ENCODE peak calls at places on chromosomes 5 and 9, in four cellular contexts. U is fibroblast of lung, E is cardiac muscle cell, M is uterus. W is an unnamed sample.

GRCh38 chr9:136567651-136568287 is 21.9 kb upstream of the NOTCH1 start:
- DNase-seq in U (peak; percentile 85), E (no peak), M (peak; percentile 84), W (peak; percentile 73)

GRCh38 chr9:27817747-27818146 is 244.5 kb upstream of the C9orf72 start:
- DNase-seq in U (no peak), E (no peak), M (no peak), W (no peak)

GRCh38 chr9:95834281-95834907 is 41.1 kb upstream of the ERCC6L2 start:
- DNase-seq in U (peak; percentile 84), E (no peak), M (no peak), W (no peak)

GRCh38 chr9:107215381-107215780 is 67.7 kb upstream of the RAD23B start:
- DNase-seq in U (peak; percentile 79), E (no peak), M (no peak), W (no peak)

GRCh38 chr5:107668154-107668932 is 2.4 kb downstream of the EFNA5 start:
- DNase-seq in U (no peak), E (no peak), M (no peak), W (no peak)

GRCh38 chr5:135343417-135343816 is 55.6 kb downstream of the MACROH2A1 start:
- DNase-seq in U (peak; percentile 35), E (no peak), M (no peak), W (no peak)

GRCh38 chr5:138964547-138965174 is 89.5 kb upstream of the LRRTM2 start:
- DNase-seq in U (no peak), E (no peak), M (no peak), W (no peak)

GRCh38 chr9:96522371-96522770 is 72.4 kb downstream of the HABP4 start:
- DNase-seq in U (no peak), E (no peak), M (no peak), W (no peak)

GRCh38 chr5:52922384-52922783 is 66.8 kb upstream of the ITGA2 start:
- DNase-seq in U (peak; percentile 81), E (no peak), M (no peak), W (no peak)

GRCh38 chr9:36862206-36863145 is 171.6 kb downstream of the PAX5 start:
- DNase-seq in U (peak; percentile 39), E (peak; percentile 67), M (no peak), W (no peak)

GRCh38 chr5:38622723-38623129 is 66.3 kb upstream of the LIFR start:
- DNase-seq in U (no peak), E (no peak), M (no peak), W (no peak)

GRCh38 chr9:92191801-92192200 is 76.6 kb upstream of the SPTLC1 start:
- DNase-seq in U (peak; percentile 41), E (no peak), M (no peak), W (no peak)

GRCh38 chr9:93659837-93660177 is 83.4 kb downstream of the PHF2 start:
- DNase-seq in U (no peak), E (no peak), M (no peak), W (no peak)

GRCh38 chr5:149680810-149681221 is 49.3 kb upstream of the PPARGC1B start:
- DNase-seq in U (no peak), E (peak; percentile 47), M (no peak), W (peak; percentile 62)

GRCh38 chr9:89376286-89376685 is 58.0 kb downstream of the SECISBP2 start:
- DNase-seq in U (no peak), E (no peak), M (no peak), W (no peak)

GRCh38 chr5:4630031-4630430 is 510.1 kb upstream of the ADAMTS16 start:
- DNase-seq in U (no peak), E (no peak), M (no peak), W (no peak)

GRCh38 chr9:111016046-111017026 is 21.9 kb downstream of the LPAR1 start:
- DNase-seq in U (peak; percentile 78), E (peak; percentile 61), M (no peak), W (no peak)

GRCh38 chr5:111170279-111170678 is 53.9 kb upstream of the CAMK4 start:
- DNase-seq in U (no peak), E (no peak), M (no peak), W (no peak)

GRCh38 chr9:5040730-5041389 is 55.8 kb downstream of the JAK2 start:
- DNase-seq in U (no peak), E (no peak), M (no peak), W (no peak)

GRCh38 chr5:143401846-143402463 is 1.5 kb downstream of the NR3C1 start:
- DNase-seq in U (no peak), E (no peak), M (no peak), W (no peak)

GRCh38 chr9:12554636-12555035 is 138.5 kb upstream of the TYRP1 start:
- DNase-seq in U (peak; percentile 3), E (no peak), M (no peak), W (no peak)

GRCh38 chr5:10591946-10592345 is 28.1 kb downstream of the ANKRD33B start:
- DNase-seq in U (no peak), E (no peak), M (no peak), W (no peak)

GRCh38 chr9:69649566-69650260 is 22.5 kb downstream of the APBA1 start:
- DNase-seq in U (peak; percentile 79), E (no peak), M (no peak), W (no peak)

GRCh38 chr9:136526625-136527066 is 19.2 kb downstream of the NOTCH1 start:
- DNase-seq in U (no peak), E (no peak), M (no peak), W (no peak)

GRCh38 chr9:122420315-122420714 is 49.5 kb downstream of the PTGS1 start:
- DNase-seq in U (no peak), E (no peak), M (no peak), W (no peak)

GRCh38 chr9:17594961-17595360 is 16.1 kb downstream of the SH3GL2 start:
- DNase-seq in U (no peak), E (no peak), M (no peak), W (no peak)

GRCh38 chr5:113776832-113777525 is 263.5 kb downstream of the YTHDC2 start:
- DNase-seq in U (peak; percentile 24), E (no peak), M (no peak), W (no peak)

GRCh38 chr9:136784249-136784996 is 6.7 kb upstream of the TMEM141 start:
- DNase-seq in U (no peak), E (peak; percentile 53), M (no peak), W (no peak)

GRCh38 chr9:36218411-36218901 is 27.7 kb downstream of the CLTA start:
- DNase-seq in U (no peak), E (no peak), M (no peak), W (no peak)

GRCh38 chr9:71783120-71783523 is 14.8 kb upstream of the CEMIP2 start:
- DNase-seq in U (no peak), E (no peak), M (peak; percentile 18), W (peak; percentile 12)

GRCh38 chr5:10338996-10339903 is 14.2 kb upstream of the MARCHF6 start:
- DNase-seq in U (peak; percentile 59), E (no peak), M (no peak), W (no peak)

GRCh38 chr9:109248133-109248581 is 72.7 kb downstream of the EPB41L4B start:
- DNase-seq in U (peak; percentile 25), E (no peak), M (no peak), W (no peak)

DNA sequence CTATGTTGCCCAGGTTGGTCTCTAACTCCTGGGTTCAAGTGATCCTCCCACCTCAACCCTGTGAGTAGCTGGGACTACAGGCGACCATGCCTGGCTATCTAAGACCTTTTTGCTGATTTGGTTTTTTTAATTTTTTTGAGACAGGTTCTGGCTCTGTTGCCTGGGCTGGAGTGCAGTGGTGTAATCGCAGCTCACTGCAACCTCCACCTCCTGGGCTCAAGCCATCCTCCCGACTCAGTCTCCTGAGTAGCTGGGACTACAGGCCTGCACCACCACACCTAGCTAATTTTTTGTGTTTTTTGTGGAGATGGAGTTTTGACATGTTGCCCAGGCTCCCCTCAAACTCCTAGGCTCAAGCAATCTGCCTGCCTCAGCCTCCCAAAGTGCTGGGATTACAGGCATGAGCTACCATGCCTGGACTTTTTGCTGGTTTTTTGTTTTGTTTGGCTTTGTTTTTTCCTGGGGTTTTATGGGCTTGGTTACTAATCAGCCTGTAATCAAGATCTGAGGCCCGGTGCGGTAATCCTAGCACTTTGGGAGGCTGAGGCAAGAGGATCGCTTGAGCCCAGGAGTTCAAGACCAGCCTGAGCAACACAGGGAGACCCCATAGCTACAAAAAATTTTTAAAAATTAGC is 3.6 kb downstream of the CYSTM1 start:
- DNase-seq in U (no peak), E (no peak), M (no peak), W (no peak)
- H3K4me1 ChIP-seq in U (peaks cover 13% of the 10 kb centered on the region), E (peaks cover 20% of the 10 kb centered on the region), M (no peaks in the 10 kb centered on the region), W (peaks cover 78% of the 10 kb centered on the region)

DNA sequence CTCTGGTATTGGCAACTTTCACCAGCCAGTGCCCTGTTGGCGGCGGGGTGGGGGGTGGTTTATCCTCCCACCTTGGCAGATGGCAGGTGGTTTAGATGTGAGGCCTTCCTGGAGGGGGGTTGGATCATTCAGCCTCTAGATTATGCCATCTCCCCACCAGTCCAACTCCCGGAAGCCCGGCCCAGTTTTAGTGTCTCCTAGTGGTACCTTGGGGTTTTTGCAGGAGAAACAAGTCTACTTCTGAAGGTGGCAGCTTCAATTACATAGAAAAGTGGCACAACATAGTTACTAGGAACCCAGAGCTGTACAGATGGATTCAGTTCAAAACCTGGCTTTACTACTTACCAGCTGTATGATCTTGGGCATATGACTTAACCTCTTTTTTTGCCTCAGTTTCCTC is 11.3 kb downstream of the PRLR start:
- DNase-seq in U (no peak), E (no peak), M (no peak), W (no peak)
- TF ChIP-seq CTCF in U (no peak), E (no peak), M (no peak), W (no peak)

GRCh38 chr9:20625003-20625349 is 2.7 kb upstream of the MLLT3 start:
- DNase-seq in U (no peak), E (no peak), M (no peak), W (no peak)
- H3K4me3 ChIP-seq in U (peak overlapping the region; percentile 93), E (peak overlapping the region; percentile 81), M (no peak overlapping the region), W (no peak overlapping the region)

GRCh38 chr9:138009016-138009415 is 131.4 kb downstream of the CACNA1B start:
- DNase-seq in U (no peak), E (no peak), M (no peak), W (no peak)

GRCh38 chr9:138011951-138012500 is 134.4 kb downstream of the CACNA1B start:
- DNase-seq in U (no peak), E (no peak), M (no peak), W (no peak)

GRCh38 chr9:138009456-138010273 is 132.1 kb downstream of the CACNA1B start:
- DNase-seq in U (no peak), E (no peak), M (no peak), W (peak; percentile 2)

GRCh38 chr9:138010274-138010800 is 132.8 kb downstream of the CACNA1B start:
- DNase-seq in U (no peak), E (no peak), M (no peak), W (no peak)

GRCh38 chr9:138010861-138011260 is 133.3 kb downstream of the CACNA1B start:
- DNase-seq in U (no peak), E (no peak), M (no peak), W (no peak)
- H3K4me1 ChIP-seq in U (no peaks in the 10 kb centered on the region), E (peaks cover 5% of the 10 kb centered on the region), M (no peaks in the 10 kb centered on the region), W (no peaks in the 10 kb centered on the region)

GRCh38 chr9:98365227-98365669 is 109.8 kb upstream of the TBC1D2 start:
- DNase-seq in U (peak; percentile 15), E (no peak), M (no peak), W (no peak)
- TF ChIP-seq CTCF in U (peak; percentile 47), E (peak; percentile 51), M (no peak), W (peak; percentile 15)

GRCh38 chr5:1644810-1645571 is 121.2 kb upstream of the LPCAT1 start:
- DNase-seq in U (peak; percentile 63), E (peak; percentile 92), M (peak; percentile 83), W (peak; percentile 85)
- H3K4me3 ChIP-seq in U (peak overlapping the region; percentile 38), E (no peak overlapping the region), M (peak overlapping the region; percentile 30), W (peak overlapping the region; percentile 34)